ENCODE peak calls at places on chromosomes 3 and 15, in four cellular contexts. A is psoas muscle, N is prostate gland, P is heart left ventricle. H is an unnamed sample.

GRCh38 chr3:25576836-25577454 is 87.8 kb downstream of the TOP2B start:
- DNase-seq in A (no peak), N (no peak), P (no peak), H (no peak)

GRCh38 chr3:58124387-58124786 is 86.4 kb downstream of the DNASE1L3 start:
- DNase-seq in A (no peak), N (no peak), P (no peak), H (no peak)

GRCh38 chr3:170622369-170623159 is 36.7 kb upstream of the SLC7A14 start:
- DNase-seq in A (no peak), N (no peak), P (peak; percentile 41), H (no peak)

GRCh38 chr3:132726341-132726823 is 4.2 kb upstream of the NPHP3 start:
- DNase-seq in A (no peak), N (no peak), P (no peak), H (no peak)

GRCh38 chr15:31361764-31362120 is 35.1 kb downstream of the KLF13 start:
- DNase-seq in A (no peak), N (no peak), P (no peak), H (no peak)

GRCh38 chr3:160665784-160666526 is 11.0 kb upstream of the ARL14 start:
- DNase-seq in A (no peak), N (no peak), P (no peak), H (no peak)

GRCh38 chr15:70132148-70132547 is 34.4 kb upstream of the TLE3 start:
- DNase-seq in A (no peak), N (no peak), P (peak; percentile 51), H (no peak)

GRCh38 chr3:12458901-12459300 is 25.4 kb upstream of the TSEN2 start:
- DNase-seq in A (no peak), N (no peak), P (no peak), H (no peak)

GRCh38 chr3:179100652-179101051 is 29.0 kb upstream of the ZMAT3 start:
- DNase-seq in A (no peak), N (no peak), P (no peak), H (no peak)

GRCh38 chr15:41160639-41161315 is 44.7 kb upstream of the INO80 start:
- DNase-seq in A (no peak), N (no peak), P (no peak), H (no peak)

GRCh38 chr3:45537596-45537959 is 57.0 kb upstream of the LIMD1 start:
- DNase-seq in A (no peak), N (no peak), P (no peak), H (no peak)

GRCh38 chr15:56366211-56366610 is 985 bp downstream of the TEX9 start:
- DNase-seq in A (no peak), N (no peak), P (no peak), H (no peak)

GRCh38 chr3:34072297-34072696 is 273.9 kb downstream of the PDCD6IP start:
- DNase-seq in A (no peak), N (no peak), P (no peak), H (no peak)

GRCh38 chr3:34070831-34071230 is 272.4 kb downstream of the PDCD6IP start:
- DNase-seq in A (no peak), N (no peak), P (no peak), H (no peak)

GRCh38 chr3:34073141-34073540 is 274.7 kb downstream of the PDCD6IP start:
- DNase-seq in A (no peak), N (no peak), P (no peak), H (no peak)

GRCh38 chr3:34075975-34076374 is 277.5 kb downstream of the PDCD6IP start:
- DNase-seq in A (no peak), N (no peak), P (no peak), H (no peak)

GRCh38 chr3:34073961-34074360 is 275.5 kb downstream of the PDCD6IP start:
- DNase-seq in A (no peak), N (no peak), P (no peak), H (no peak)
- H3K4me1 ChIP-seq in A (no peaks in the 10 kb centered on the region), N (no peaks in the 10 kb centered on the region), P (no peaks in the 10 kb centered on the region), H (no peaks in the 10 kb centered on the region)

DNA sequence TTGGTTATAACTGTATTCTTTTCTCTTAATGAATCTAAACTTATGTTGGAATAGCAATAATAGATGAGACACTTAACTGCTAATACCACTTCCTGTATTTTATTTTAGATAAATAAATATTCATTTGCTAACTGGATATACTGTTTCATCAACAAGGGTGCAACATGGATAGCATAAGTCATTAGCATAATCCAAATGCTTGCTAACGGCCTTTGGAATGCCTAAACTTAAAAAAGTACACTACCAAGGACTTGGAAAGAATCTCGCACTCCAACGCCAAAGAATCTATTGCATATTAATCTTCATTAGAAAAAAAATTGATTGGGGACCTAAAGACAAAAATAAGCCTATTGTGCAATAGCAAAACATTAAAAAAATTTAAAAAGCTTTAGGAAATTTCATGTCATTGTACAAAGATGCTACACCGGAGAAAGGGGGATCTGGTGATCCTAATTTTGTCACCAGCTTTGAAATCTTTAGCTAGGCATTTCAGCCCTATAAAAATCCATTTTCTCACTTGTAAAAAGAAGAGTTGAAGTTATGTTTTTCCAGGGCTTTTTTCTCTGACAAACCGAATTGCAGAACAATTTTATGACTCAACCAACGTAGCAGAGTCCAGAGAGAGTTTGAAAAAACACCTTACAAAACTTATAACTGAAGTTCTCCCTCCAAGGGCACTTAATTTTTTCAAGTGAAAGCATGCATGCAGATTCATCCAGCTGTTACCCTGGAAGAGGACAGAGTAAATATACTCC is 4.1 kb downstream of the VGLL3 start:
- DNase-seq in A (no peak), N (no peak), P (no peak), H (no peak)
- H3K4me1 ChIP-seq in A (no peaks in the 10 kb centered on the region), N (no peaks in the 10 kb centered on the region), P (no peaks in the 10 kb centered on the region), H (peaks cover 14% of the 10 kb centered on the region)

GRCh38 chr15:98698792-98699191 is 50.5 kb downstream of the IGF1R start:
- DNase-seq in A (no peak), N (no peak), P (no peak), H (no peak)
- H3K4me1 ChIP-seq in A (peaks cover 13% of the 10 kb centered on the region), N (peaks cover 5% of the 10 kb centered on the region), P (peaks cover 69% of the 10 kb centered on the region), H (peaks cover 86% of the 10 kb centered on the region)

DNA sequence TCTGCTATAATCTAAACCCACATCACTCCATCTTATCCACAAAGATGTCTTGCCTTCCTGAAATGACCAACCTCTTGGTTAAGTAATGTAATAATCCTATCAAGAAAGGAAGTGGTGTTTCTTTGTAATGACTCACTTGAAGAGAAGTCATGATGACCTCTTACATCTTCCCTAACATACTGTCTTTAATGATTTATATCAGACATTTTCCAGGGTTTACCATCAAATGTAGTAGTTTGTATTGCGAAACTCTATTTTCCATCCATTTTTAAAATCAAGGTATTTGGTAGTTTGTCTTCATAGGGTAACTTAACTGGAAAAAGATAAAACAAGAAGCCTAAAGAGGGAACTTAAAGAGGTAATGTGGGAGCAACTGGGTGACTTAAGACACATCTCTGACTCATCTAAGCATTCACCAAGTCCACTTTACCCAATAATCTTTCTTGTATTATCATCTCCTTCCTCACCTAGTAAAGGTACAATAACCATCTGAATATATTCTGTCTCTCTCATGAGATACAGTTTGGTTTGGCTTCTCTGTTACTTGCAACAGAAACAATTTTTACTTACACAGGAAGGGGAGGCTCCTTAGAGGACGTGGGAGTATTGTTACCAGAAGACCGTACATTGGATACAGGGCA is 5.7 kb upstream of the MAPK6 start:
- DNase-seq in A (no peak), N (no peak), P (no peak), H (no peak)
- H3K4me1 ChIP-seq in A (peaks cover 13% of the 10 kb centered on the region), N (peaks cover 9% of the 10 kb centered on the region), P (peaks cover 25% of the 10 kb centered on the region), H (peaks cover 23% of the 10 kb centered on the region)

DNA sequence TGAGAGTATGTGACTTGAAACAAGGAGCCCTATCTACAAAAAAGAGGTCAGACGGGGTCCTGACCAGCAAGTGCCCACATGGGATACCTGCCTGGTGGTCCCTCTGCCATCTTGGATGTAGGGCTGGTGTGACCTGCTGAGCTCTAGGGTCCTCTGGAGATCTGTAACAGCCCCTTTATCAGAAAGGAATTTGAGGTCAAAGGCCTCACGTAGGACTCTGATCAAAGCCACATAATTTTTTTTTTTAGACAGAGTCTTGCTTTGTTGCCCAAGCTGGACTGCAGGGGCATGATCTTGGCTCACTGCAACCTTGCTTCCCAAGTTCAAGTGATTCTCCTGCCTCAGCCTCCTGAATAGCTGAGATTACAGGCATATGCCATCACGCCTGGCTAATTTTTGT is 9.5 kb downstream of the ITGB5 start:
- DNase-seq in A (no peak), N (no peak), P (no peak), H (no peak)
- H3K4me1 ChIP-seq in A (peaks cover 29% of the 10 kb centered on the region), N (peaks cover under 1% of the 10 kb centered on the region), P (peaks cover 56% of the 10 kb centered on the region), H (peaks cover 73% of the 10 kb centered on the region)

GRCh38 chr15:47846128-47846868 is 129.0 kb downstream of the SEMA6D start:
- DNase-seq in A (no peak), N (no peak), P (no peak), H (no peak)
- H3K4me1 ChIP-seq in A (peaks cover 21% of the 10 kb centered on the region), N (no peaks in the 10 kb centered on the region), P (no peaks in the 10 kb centered on the region), H (no peaks in the 10 kb centered on the region)

GRCh38 chr15:85581495-85581894 is 201.1 kb downstream of the AKAP13 start:
- DNase-seq in A (peak; percentile 83), N (no peak), P (peak; percentile 69), H (no peak)

GRCh38 chr15:85579957-85580694 is 199.7 kb downstream of the AKAP13 start:
- DNase-seq in A (no peak), N (no peak), P (peak; percentile 56), H (no peak)

GRCh38 chr15:85582076-85582718 is 201.8 kb downstream of the AKAP13 start:
- DNase-seq in A (no peak), N (no peak), P (no peak), H (no peak)

GRCh38 chr15:85579011-85579701 is 198.8 kb downstream of the AKAP13 start:
- DNase-seq in A (no peak), N (no peak), P (peak; percentile 49), H (no peak)

GRCh38 chr15:85580914-85581313 is 200.5 kb downstream of the AKAP13 start:
- DNase-seq in A (no peak), N (no peak), P (no peak), H (no peak)
- H3K4me1 ChIP-seq in A (peaks cover 75% of the 10 kb centered on the region), N (no peaks in the 10 kb centered on the region), P (peaks cover 83% of the 10 kb centered on the region), H (peaks cover 62% of the 10 kb centered on the region)

GRCh38 chr15:75650908-75651809 is 3.4 kb downstream of the SNX33 start:
- DNase-seq in A (peak; percentile 75), N (no peak), P (peak; percentile 78), H (no peak)
- H3K4me1 ChIP-seq in A (peaks cover 15% of the 10 kb centered on the region), N (peaks cover 37% of the 10 kb centered on the region), P (peaks cover 78% of the 10 kb centered on the region), H (peaks cover 87% of the 10 kb centered on the region)

GRCh38 chr15:28903555-28903954 is 17.8 kb downstream of the APBA2 start:
- DNase-seq in A (no peak), N (no peak), P (no peak), H (no peak)

GRCh38 chr15:28904023-28904422 is 18.2 kb downstream of the APBA2 start:
- DNase-seq in A (no peak), N (no peak), P (no peak), H (no peak)

GRCh38 chr15:28901987-28902745 is 16.4 kb downstream of the APBA2 start:
- DNase-seq in A (no peak), N (no peak), P (no peak), H (no peak)

GRCh38 chr15:28901587-28901980 is 15.8 kb downstream of the APBA2 start:
- DNase-seq in A (no peak), N (no peak), P (no peak), H (no peak)

DNA sequence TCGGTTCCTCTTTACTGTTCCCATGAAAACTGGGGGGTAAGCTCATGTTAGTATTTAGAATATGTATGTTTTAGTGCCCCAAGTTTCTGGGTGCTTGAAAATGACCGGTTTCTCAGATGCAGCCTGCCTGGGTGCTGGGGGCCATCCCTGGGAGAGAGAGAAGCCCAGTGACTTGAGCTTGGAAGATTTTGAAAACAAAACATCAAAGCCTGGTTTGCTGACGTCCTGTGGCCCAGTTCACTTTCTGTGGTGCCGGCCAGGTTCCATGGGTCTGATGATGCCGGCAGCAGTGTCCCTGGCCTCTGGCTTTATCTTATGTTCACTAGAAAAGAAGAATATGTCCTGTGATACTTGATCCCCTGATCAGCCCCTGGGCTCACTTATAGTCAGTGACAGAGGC is 17.1 kb downstream of the APBA2 start:
- DNase-seq in A (no peak), N (no peak), P (no peak), H (no peak)
- H3K4me1 ChIP-seq in A (no peaks in the 10 kb centered on the region), N (no peaks in the 10 kb centered on the region), P (no peaks in the 10 kb centered on the region), H (no peaks in the 10 kb centered on the region)